ENCODE peak calls at places on chromosomes 2 and 18, in ten cellular contexts. K is fibroblast of mammary gland; I is CD8-positive, alpha-beta T cell; U is OCI-LY7; A is adrenal gland; F is uterus; E is vagina; M is stomach; L is AG04450; G is upper lobe of right lung. H is an unnamed sample.

GRCh38 chr2:100895402-100895801 is 75.5 kb downstream of the NPAS2 start:
- DNase-seq in I (no peak), L (no peak), K (no peak), A (peak; percentile 84), U (no peak), M (peak; percentile 85), G (no peak), F (no peak), E (no peak), H (no peak)

GRCh38 chr2:96933528-96933927 is 52.9 kb downstream of the FAM178B start:
- DNase-seq in G (no peak), U (no peak), L (no peak), F (no peak), A (no peak), E (no peak), M (no peak), K (no peak), I (no peak), H (no peak)

GRCh38 chr2:180952731-180953336 is 27.6 kb upstream of the UBE2E3 start:
- DNase-seq in U (no peak), M (no peak), G (no peak), L (no peak), A (no peak), K (no peak), E (no peak), I (no peak), F (no peak), H (no peak)

GRCh38 chr18:53886066-53886465 is 338.4 kb downstream of the MBD2 start:
- DNase-seq in K (no peak), U (no peak), M (no peak), G (no peak), A (no peak), E (no peak), F (no peak), I (no peak), L (no peak), H (no peak)

GRCh38 chr18:66749475-66750035 is 145.7 kb upstream of the CDH19 start:
- DNase-seq in I (no peak), U (no peak), A (no peak), E (no peak), M (no peak), K (no peak), L (no peak), G (no peak), F (no peak), H (no peak)

GRCh38 chr2:127048618-127048935 is 58.4 kb downstream of the BIN1 start:
- DNase-seq in K (no peak), L (no peak), E (no peak), M (peak; percentile 10), U (no peak), I (no peak), G (peak; percentile 60), A (peak; percentile 50), F (no peak), H (no peak)

GRCh38 chr2:26846881-26847662 is 860 bp upstream of the DPYSL5 start:
- DNase-seq in I (no peak), G (no peak), U (no peak), E (no peak), A (peak; percentile 54), L (no peak), M (no peak), K (no peak), F (no peak), H (no peak)

GRCh38 chr18:12592597-12593127 is 65.2 kb downstream of the SPIRE1 start:
- DNase-seq in F (no peak), L (no peak), U (no peak), E (no peak), M (no peak), K (no peak), A (no peak), G (no peak), I (no peak), H (no peak)

GRCh38 chr2:240997856-240998705 is at the start of gene SNED1:
- DNase-seq in K (peak; percentile 68), M (peak; percentile 93), L (no peak), E (no peak), A (peak; percentile 91), I (peak; percentile 76), G (peak; percentile 96), F (peak; percentile 92), U (no peak), H (no peak)

GRCh38 chr2:240999001-240999791 is 778 bp downstream of the SNED1 start:
- DNase-seq in U (no peak), G (peak; percentile 73), M (peak; percentile 45), K (no peak), F (peak; percentile 15), E (no peak), L (no peak), I (no peak), A (peak; percentile 54), H (no peak)

GRCh38 chr2:240997141-240997855 is 1.1 kb upstream of the SNED1 start:
- DNase-seq in E (no peak), A (peak; percentile 61), L (no peak), M (peak; percentile 25), K (peak; percentile 63), F (peak; percentile 61), I (peak; percentile 31), U (no peak), G (no peak), H (no peak)

GRCh38 chr2:240999873-241000541 is 1.6 kb downstream of the SNED1 start:
- DNase-seq in K (no peak), M (peak; percentile 20), E (no peak), F (no peak), I (no peak), L (no peak), A (peak; percentile 49), U (no peak), G (peak; percentile 66), H (no peak)

DNA sequence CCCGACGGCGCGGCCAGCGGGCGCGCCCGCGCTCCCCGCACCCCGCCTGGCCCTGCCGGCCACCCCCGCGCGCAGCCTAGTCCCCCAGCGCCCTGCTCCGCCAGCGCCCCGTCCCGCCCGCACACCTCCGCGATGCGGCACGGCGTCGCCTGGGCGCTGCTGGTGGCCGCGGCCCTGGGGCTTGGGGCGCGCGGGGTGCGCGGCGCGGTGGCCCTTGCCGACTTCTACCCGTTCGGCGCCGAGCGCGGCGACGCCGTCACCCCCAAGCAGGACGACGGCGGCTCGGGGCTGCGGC is 235 bp downstream of the SNED1 start:
- DNase-seq in K (no peak), E (no peak), A (no peak), L (no peak), G (no peak), F (no peak), I (no peak), U (no peak), M (no peak), H (no peak)
- H3K4me3 ChIP-seq in K (peak overlapping the region; percentile 67), E (peak overlapping the region; percentile 56), A (peak overlapping the region; percentile 30), L (peak overlapping the region; percentile 64), G (peak overlapping the region; percentile 63), F (peak overlapping the region; percentile 45), I (no peak overlapping the region), U (no peak overlapping the region), M (peak overlapping the region; percentile 62), H (no peak overlapping the region)

GRCh38 chr2:227324671-227325055 is 388 bp upstream of the MFF start:
- DNase-seq in U (no peak), M (no peak), F (no peak), A (no peak), K (no peak), G (no peak), E (no peak), L (no peak), I (peak; percentile 16), H (no peak)

GRCh38 chr2:227325824-227326195 is 759 bp downstream of the MFF start:
- DNase-seq in L (no peak), I (no peak), U (peak; percentile 26), F (no peak), M (peak; percentile 52), E (no peak), G (peak; percentile 66), A (peak; percentile 65), K (peak; percentile 53), H (no peak)

GRCh38 chr2:227326783-227327182 is 1.7 kb downstream of the MFF start:
- DNase-seq in I (no peak), E (no peak), A (no peak), K (no peak), F (no peak), U (no peak), M (no peak), L (no peak), G (no peak), H (no peak)

GRCh38 chr2:227323818-227324217 is 1.2 kb upstream of the MFF start:
- DNase-seq in L (no peak), F (no peak), I (no peak), U (no peak), A (no peak), K (no peak), M (no peak), E (no peak), G (no peak), H (no peak)

GRCh38 chr2:227325056-227325823 is at the start of gene MFF:
- DNase-seq in E (no peak), M (peak; percentile 94), K (peak; percentile 91), I (peak; percentile 94), U (peak; percentile 95), F (peak; percentile 91), L (peak; percentile 81), A (peak; percentile 97), G (peak; percentile 97), H (peak; percentile 83)
- TF ChIP-seq CTCF in E (no peak), M (no peak), K (no peak), I (no peak), U (peak; percentile 68), F (no peak), L (no peak), A (no peak), G (peak; percentile 13), H (peak; percentile 45)

GRCh38 chr18:9139400-9140039 is 2.9 kb downstream of the ANKRD12 start:
- DNase-seq in A (no peak), F (no peak), G (no peak), I (no peak), K (no peak), M (no peak), E (no peak), L (no peak), U (no peak), H (no peak)

GRCh38 chr18:9137168-9138066 is 836 bp downstream of the ANKRD12 start:
- DNase-seq in M (peak; percentile 66), U (peak; percentile 84), L (peak; percentile 82), K (peak; percentile 91), F (peak; percentile 49), I (peak; percentile 63), G (peak; percentile 86), A (peak; percentile 69), E (no peak), H (no peak)

GRCh38 chr18:9140381-9140780 is 3.8 kb downstream of the ANKRD12 start:
- DNase-seq in G (no peak), K (no peak), A (no peak), F (no peak), L (no peak), M (no peak), U (no peak), E (no peak), I (no peak), H (no peak)

GRCh38 chr18:9136315-9137141 is at the start of gene ANKRD12:
- DNase-seq in I (peak; percentile 98), M (peak; percentile 98), A (peak; percentile 99), E (peak; percentile 97), U (peak; percentile 98), K (peak; percentile 94), F (peak; percentile 94), G (peak; percentile 99), L (peak; percentile 94), H (peak; percentile 94)

DNA sequence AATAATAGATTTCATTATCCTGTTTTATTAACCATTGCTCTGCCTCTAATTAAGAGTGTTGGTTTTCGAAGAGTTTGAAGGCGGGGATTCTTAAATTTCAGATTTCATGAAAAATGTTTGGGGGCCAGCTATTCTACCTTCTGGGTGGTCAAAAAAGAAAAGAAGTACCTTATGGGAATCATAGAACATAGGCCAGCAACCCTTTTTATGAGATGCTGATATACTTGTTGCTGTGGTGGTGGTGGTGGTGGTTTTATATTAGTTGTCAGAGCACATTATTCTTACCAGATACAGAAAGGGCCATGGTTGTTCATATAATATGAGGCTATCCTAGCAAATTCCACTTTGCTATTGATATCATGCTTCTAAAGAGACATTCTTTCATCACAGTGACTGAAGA is 4.4 kb downstream of the ANKRD12 start:
- DNase-seq in M (no peak), I (no peak), A (no peak), K (no peak), F (no peak), G (no peak), U (no peak), E (no peak), L (no peak), H (no peak)
- H3K4me3 ChIP-seq in M (peak overlapping the region; percentile 64), I (no peak overlapping the region), A (no peak overlapping the region), K (no peak overlapping the region), F (no peak overlapping the region), G (no peak overlapping the region), U (peak overlapping the region; percentile 84), E (no peak overlapping the region), L (no peak overlapping the region), H (peak overlapping the region; percentile 0)

DNA sequence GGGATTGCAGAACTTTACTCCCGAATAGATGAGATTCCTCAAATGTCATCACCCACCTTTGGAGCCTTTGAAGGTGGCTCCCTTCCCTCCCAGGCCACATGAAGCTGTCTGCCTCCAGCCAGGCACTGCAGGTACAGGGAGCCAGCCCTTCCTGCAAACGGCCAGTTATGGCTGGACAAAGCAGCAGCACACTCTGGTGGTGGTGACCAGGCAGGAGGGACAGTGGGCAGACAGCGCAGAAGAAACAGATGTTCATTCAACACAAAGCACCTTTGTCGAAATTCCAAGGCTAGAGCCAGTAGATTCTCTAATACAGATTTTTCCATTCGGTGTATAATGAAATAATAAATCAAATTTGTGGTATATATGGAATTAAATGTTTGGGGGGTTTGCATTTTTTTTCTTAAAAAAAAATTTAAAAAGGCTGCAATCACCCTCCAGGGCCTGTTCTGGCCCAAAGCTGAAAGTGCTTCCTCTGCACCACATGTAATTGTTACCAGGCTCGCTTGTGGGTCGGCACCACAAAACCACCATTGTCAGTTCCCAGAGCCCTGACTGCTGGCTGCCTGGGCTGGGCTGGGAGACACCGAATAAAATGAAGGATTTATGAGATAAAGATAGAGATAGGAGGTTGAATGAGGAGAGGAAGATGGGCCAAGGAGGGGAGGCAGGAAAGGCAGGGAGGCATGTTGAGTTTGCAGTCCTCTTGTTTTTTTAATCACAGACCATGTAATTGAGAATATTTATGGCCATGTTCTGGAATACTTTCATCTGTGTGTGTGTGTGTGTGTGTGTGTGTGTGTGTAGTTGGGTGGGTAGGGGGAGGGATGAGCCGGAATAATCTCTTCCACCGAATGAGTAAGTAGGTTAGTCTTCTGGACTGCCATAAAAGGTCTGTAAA is 14.5 kb downstream of the NRP2 start:
- DNase-seq in U (no peak), L (no peak), E (no peak), G (no peak), K (peak; percentile 30), I (no peak), M (no peak), A (peak; percentile 76), F (peak; percentile 87), H (no peak)
- TF ChIP-seq CTCF in U (no peak), L (peak; percentile 24), E (no peak), G (peak; percentile 17), K (peak; percentile 18), I (no peak), M (no peak), A (peak; percentile 50), F (peak; percentile 37), H (no peak)